ENCODE peak calls at places on chromosome 14, in seven cellular contexts. Q is GM03348; P is Peyer's patch; M is bronchial epithelial cell; S is activated naive CD4-positive, alpha-beta T cell treated with anti-CD3 and anti-CD28 coated beads, Interleukin-2, amount 10 ng/mL, durations not matched to agents 7 days and 5 days; W is activated T-helper 1 cell treated with anti-CD3 and anti-CD28 coated beads, Interleukin-2, amount 50 U/mL, for 16 hours; H is epithelial cell of esophagus. A is an unnamed sample.

GRCh38 chr14:86501611-86502010 is 971.7 kb downstream of the FLRT2 start:
- DNase-seq in Q (no peak), P (no peak), M (no peak), S (no peak), W (no peak), H (no peak), A (no peak)

GRCh38 chr14:24058260-24058950 is 6.6 kb downstream of the CARMIL3 start:
- DNase-seq in Q (peak; percentile 86), P (peak; percentile 72), M (peak; percentile 34), S (peak; percentile 84), W (no peak), H (peak; percentile 71), A (peak; percentile 50)

GRCh38 chr14:23827100-23827892 is 126.3 kb upstream of the DHRS4 start:
- DNase-seq in Q (no peak), P (no peak), M (no peak), S (no peak), W (no peak), H (no peak), A (no peak)

GRCh38 chr14:59317782-59318505 is 129.5 kb downstream of the DAAM1 start:
- DNase-seq in Q (no peak), P (no peak), M (no peak), S (no peak), W (no peak), H (no peak), A (no peak)

GRCh38 chr14:34007902-34008301 is 57.0 kb upstream of the EGLN3 start:
- DNase-seq in Q (no peak), P (no peak), M (no peak), S (no peak), W (no peak), H (no peak), A (no peak)

GRCh38 chr14:79466938-79467527 is 744.3 kb downstream of the DIO2 start:
- DNase-seq in Q (no peak), P (no peak), M (no peak), S (no peak), W (no peak), H (no peak), A (no peak)

GRCh38 chr14:99003646-99004045 is 268.4 kb downstream of the BCL11B start:
- DNase-seq in Q (no peak), P (no peak), M (peak; percentile 33), S (no peak), W (no peak), H (peak; percentile 35), A (no peak)

GRCh38 chr14:56195727-56196126 is 77.5 kb downstream of the PELI2 start:
- DNase-seq in Q (peak; percentile 47), P (no peak), M (no peak), S (peak; percentile 55), W (no peak), H (no peak), A (no peak)

GRCh38 chr14:77947372-77947771 is 147.5 kb downstream of the ADCK1 start:
- DNase-seq in Q (no peak), P (no peak), M (no peak), S (no peak), W (no peak), H (no peak), A (no peak)

GRCh38 chr14:22845821-22846625 is 9.6 kb downstream of the MMP14 start:
- DNase-seq in Q (no peak), P (peak; percentile 33), M (no peak), S (no peak), W (no peak), H (no peak), A (no peak)

GRCh38 chr14:33010495-33010894 is 71.8 kb downstream of the NPAS3 start:
- DNase-seq in Q (no peak), P (no peak), M (no peak), S (no peak), W (no peak), H (no peak), A (no peak)

GRCh38 chr14:53952533-53952932 is 4.1 kb downstream of the BMP4 start:
- DNase-seq in Q (no peak), P (no peak), M (no peak), S (no peak), W (no peak), H (no peak), A (no peak)

GRCh38 chr14:68911594-68912227 is 67.4 kb downstream of the ACTN1 start:
- DNase-seq in Q (peak; percentile 92), P (peak; percentile 70), M (peak; percentile 62), S (peak; percentile 84), W (peak; percentile 62), H (peak; percentile 74), A (peak; percentile 65)

A was measured in mammary epithelial cell.